ENCODE peak calls at places on chromosomes 7 and 10, in five cellular contexts. One of them, this sample, is unnamed.

GRCh38 chr7:134480730-134481129 is 21.8 kb upstream of the AKR1B1 start:
- DNase-seq in AG04449: no peak
- DNase-seq in breast epithelium: peak; percentile 27
- DNase-seq in GM12865: no peak
- DNase-seq in EH: peak; percentile 79
- DNase-seq in this sample: no peak

GRCh38 chr7:147861058-147861716 is 729.4 kb upstream of the C7orf33 start:
- DNase-seq in AG04449: peak; percentile 12
- DNase-seq in breast epithelium: no peak
- DNase-seq in GM12865: no peak
- DNase-seq in EH: no peak
- DNase-seq in this sample: no peak

GRCh38 chr10:132708441-132708840 is 77.5 kb downstream of the NKX6-2 start:
- DNase-seq in AG04449: no peak
- DNase-seq in breast epithelium: no peak
- DNase-seq in GM12865: no peak
- DNase-seq in EH: no peak
- DNase-seq in this sample: no peak

GRCh38 chr7:51290702-51291290 is 25.8 kb downstream of the COBL start:
- DNase-seq in AG04449: no peak
- DNase-seq in breast epithelium: no peak
- DNase-seq in GM12865: no peak
- DNase-seq in EH: no peak
- DNase-seq in this sample: no peak

GRCh38 chr7:158420591-158421340 is 166.9 kb downstream of the PTPRN2 start:
- DNase-seq in AG04449: no peak
- DNase-seq in breast epithelium: no peak
- DNase-seq in GM12865: no peak
- DNase-seq in EH: no peak
- DNase-seq in this sample: no peak

GRCh38 chr7:150335774-150336112 is 5.7 kb downstream of the RARRES2 start:
- DNase-seq in AG04449: no peak
- DNase-seq in breast epithelium: no peak
- DNase-seq in GM12865: no peak
- DNase-seq in EH: no peak
- DNase-seq in this sample: no peak

GRCh38 chr7:80232969-80233724 is 98.5 kb downstream of the GNAI1 start:
- DNase-seq in AG04449: no peak
- DNase-seq in breast epithelium: no peak
- DNase-seq in GM12865: no peak
- DNase-seq in EH: no peak
- DNase-seq in this sample: no peak

GRCh38 chr10:122648599-122649428 is 50.8 kb downstream of the C10orf120 start:
- DNase-seq in AG04449: no peak
- DNase-seq in breast epithelium: no peak
- DNase-seq in GM12865: peak; percentile 50
- DNase-seq in EH: peak; percentile 28
- DNase-seq in this sample: peak; percentile 41

GRCh38 chr7:32436529-32436928 is 53.7 kb downstream of the LSM5 start:
- DNase-seq in AG04449: no peak
- DNase-seq in breast epithelium: no peak
- DNase-seq in GM12865: no peak
- DNase-seq in EH: no peak
- DNase-seq in this sample: no peak

GRCh38 chr10:133245439-133246235 is 8.0 kb downstream of the VENTX start:
- DNase-seq in AG04449: no peak
- DNase-seq in breast epithelium: no peak
- DNase-seq in GM12865: no peak
- DNase-seq in EH: no peak
- DNase-seq in this sample: no peak

GRCh38 chr7:17099083-17099973 is 199.1 kb upstream of the AHR start:
- DNase-seq in AG04449: no peak
- DNase-seq in breast epithelium: peak; percentile 88
- DNase-seq in GM12865: no peak
- DNase-seq in EH: peak; percentile 11
- DNase-seq in this sample: no peak

GRCh38 chr7:128936798-128937197 is 929 bp upstream of the IRF5 start:
- DNase-seq in AG04449: no peak
- DNase-seq in breast epithelium: no peak
- DNase-seq in GM12865: peak; percentile 30
- DNase-seq in EH: no peak
- DNase-seq in this sample: no peak

GRCh38 chr7:26584964-26585650 is 279.3 kb downstream of the SKAP2 start:
- DNase-seq in AG04449: no peak
- DNase-seq in breast epithelium: no peak
- DNase-seq in GM12865: no peak
- DNase-seq in EH: no peak
- DNase-seq in this sample: no peak

GRCh38 chr10:10831085-10831484 is 186.6 kb upstream of the CELF2 start:
- DNase-seq in AG04449: peak; percentile 58
- DNase-seq in breast epithelium: no peak
- DNase-seq in GM12865: no peak
- DNase-seq in EH: peak; percentile 93
- DNase-seq in this sample: no peak

GRCh38 chr10:118980135-118980865 is 49.2 kb upstream of the NANOS1 start:
- DNase-seq in AG04449: no peak
- DNase-seq in breast epithelium: no peak
- DNase-seq in GM12865: no peak
- DNase-seq in EH: no peak
- DNase-seq in this sample: no peak

GRCh38 chr10:46558411-46559185 is 2.1 kb upstream of the GPRIN2 start:
- DNase-seq in AG04449: no peak
- DNase-seq in breast epithelium: peak; percentile 18
- DNase-seq in GM12865: no peak
- DNase-seq in EH: no peak
- DNase-seq in this sample: peak; percentile 5

GRCh38 chr7:13737563-13737962 is 251.9 kb downstream of the ETV1 start:
- DNase-seq in AG04449: no peak
- DNase-seq in breast epithelium: no peak
- DNase-seq in GM12865: no peak
- DNase-seq in EH: no peak
- DNase-seq in this sample: no peak